ENCODE peak calls at places on chromosome 14, in seven cellular contexts. A is globus pallidus; Z is fibroblast of the conjunctiva; F is HEK293T; W is coronary artery; R is activated T-cell treated with anti-CD3 and anti-CD28 coated beads, Interleukin-2, amount 50 U/mL, for 72 hours; V is K562. X is an unnamed sample.

GRCh38 chr14:85590784-85591183 is 60.8 kb downstream of the FLRT2 start:
- DNase-seq in A (no peak), Z (no peak), F (no peak), W (no peak), R (no peak), V (no peak), X (no peak)

GRCh38 chr14:82387699-82388098 is 854.0 kb upstream of the SEL1L start:
- DNase-seq in A (peak), Z (peak), F (no peak), W (no peak), R (no peak), V (no peak), X (no peak)

GRCh38 chr14:95784137-95784536 is 70.2 kb upstream of the TCL1A start:
- DNase-seq in A (peak), Z (peak), F (peak), W (no peak), R (peak), V (no peak), X (no peak)

GRCh38 chr14:65141523-65141922 is 39.2 kb upstream of the MAX start:
- DNase-seq in A (no peak), Z (no peak), F (no peak), W (no peak), R (no peak), V (no peak), X (no peak)

GRCh38 chr14:25034803-25035681 is 14.9 kb downstream of the STXBP6 start:
- DNase-seq in A (no peak), Z (no peak), F (no peak), W (no peak), R (no peak), V (no peak), X (no peak)

GRCh38 chr14:76918176-76918750 is 92.1 kb downstream of the LRRC74A start:
- DNase-seq in A (peak), Z (peak), F (no peak), W (peak), R (no peak), V (peak), X (no peak)

GRCh38 chr14:51996148-51996746 is 6.9 kb downstream of the RTRAF start:
- DNase-seq in A (peak), Z (peak), F (no peak), W (no peak), R (no peak), V (no peak), X (no peak)

GRCh38 chr14:26984318-26985177 is 386.7 kb upstream of the NOVA1 start:
- DNase-seq in A (peak), Z (peak), F (peak), W (no peak), R (peak), V (peak), X (peak)

GRCh38 chr14:92982941-92983340 is 60.0 kb downstream of the CHGA start:
- DNase-seq in A (no peak), Z (no peak), F (no peak), W (no peak), R (no peak), V (no peak), X (no peak)

GRCh38 chr14:100882026-100882967 is 21.2 kb downstream of the RTL1 start:
- DNase-seq in A (no peak), Z (no peak), F (no peak), W (no peak), R (no peak), V (no peak), X (no peak)

GRCh38 chr14:61322011-61322798 is 826 bp downstream of the PRKCH start:
- DNase-seq in A (no peak), Z (no peak), F (no peak), W (no peak), R (peak), V (no peak), X (no peak)

GRCh38 chr14:90839024-90839888 is 23.0 kb upstream of the TTC7B start:
- DNase-seq in A (peak), Z (peak), F (no peak), W (no peak), R (no peak), V (no peak), X (no peak)